ENCODE peak calls at places on chromosomes 6 and 20, in nine cellular contexts. D, H, Z, B, M, F, U, G and N are unnamed samples.

GRCh38 chr6:22476811-22477210 is 92.6 kb upstream of the HDGFL1 start:
- DNase-seq in H (no peak), B (no peak), F (no peak), G (no peak), U (no peak), D (no peak), M (no peak), Z (no peak), N (no peak)

GRCh38 chr20:58893355-58894151 is 41.0 kb downstream of the GNAS start:
- DNase-seq in H (no peak), Z (no peak), M (no peak), D (no peak), F (no peak), U (no peak), B (no peak), G (no peak), N (no peak)

GRCh38 chr6:107313776-107314175 is 145.6 kb downstream of the PDSS2 start:
- DNase-seq in D (no peak), B (no peak), H (no peak), M (no peak), G (no peak), U (no peak), Z (no peak), F (no peak), N (no peak)

GRCh38 chr6:30450908-30451818 is 38.1 kb upstream of the HLA-E start:
- DNase-seq in H (peak; percentile 92), U (peak; percentile 60), B (peak; percentile 72), G (peak; percentile 19), F (peak; percentile 18), M (no peak), D (peak; percentile 28), Z (peak; percentile 65), N (peak; percentile 46)

GRCh38 chr6:41621367-41621766 is 16.9 kb upstream of the MDFI start:
- DNase-seq in D (no peak), U (no peak), M (no peak), H (no peak), G (no peak), B (no peak), F (no peak), Z (no peak), N (no peak)

GRCh38 chr6:56002336-56002735 is 126.9 kb upstream of the BMP5 start:
- DNase-seq in B (no peak), D (no peak), M (no peak), H (no peak), U (no peak), F (no peak), Z (no peak), G (no peak), N (no peak)

GRCh38 chr20:50379049-50379990 is 130.9 kb upstream of the PTPN1 start:
- DNase-seq in D (peak; percentile 82), M (no peak), H (peak; percentile 20), G (no peak), U (peak; percentile 87), F (peak; percentile 46), Z (no peak), B (no peak), N (peak; percentile 28)

GRCh38 chr20:57536120-57536708 is 11.3 kb upstream of the CTCFL start:
- DNase-seq in U (no peak), H (no peak), Z (no peak), D (no peak), B (no peak), G (no peak), M (no peak), F (no peak), N (no peak)

GRCh38 chr6:159953091-159953581 is 15.7 kb upstream of the IGF2R start:
- DNase-seq in B (no peak), U (no peak), H (peak; percentile 67), F (no peak), M (no peak), G (peak; percentile 14), D (peak; percentile 55), Z (no peak), N (peak; percentile 16)

GRCh38 chr6:99330159-99330558 is 19.3 kb downstream of the FAXC start:
- DNase-seq in G (peak; percentile 29), B (peak; percentile 61), H (no peak), M (peak; percentile 61), Z (peak; percentile 40), D (peak; percentile 86), F (peak; percentile 36), U (peak; percentile 46), N (peak; percentile 37)

GRCh38 chr6:29965873-29966601 is 23.7 kb downstream of the HLA-A start:
- DNase-seq in B (no peak), Z (peak; percentile 53), M (peak; percentile 24), F (no peak), G (peak; percentile 77), D (peak; percentile 69), H (no peak), U (peak; percentile 94), N (peak; percentile 90)

GRCh38 chr20:5786930-5787826 is 37.0 kb downstream of the SHLD1 start:
- DNase-seq in H (no peak), G (no peak), B (no peak), M (no peak), Z (no peak), F (no peak), D (peak; percentile 72), U (peak; percentile 26), N (no peak)

GRCh38 chr6:52517502-52518278 is 59.2 kb downstream of the TRAM2 start:
- DNase-seq in U (peak; percentile 86), H (no peak), Z (no peak), M (no peak), G (peak; percentile 53), B (peak; percentile 66), F (peak; percentile 89), D (peak; percentile 95), N (peak; percentile 98)